ENCODE peak calls at places on chromosome 16, in eight cellular contexts. I, J, X, K, D, S, O and Y are unnamed samples.

GRCh38 chr16:15855704-15856003 is 1.2 kb downstream of the MYH11 start:
- DNase-seq in S (no peak), K (no peak), I (no peak), D (no peak), J (no peak), X (no peak), O (no peak), Y (no peak)

GRCh38 chr16:84048871-84049270 is 6.3 kb upstream of the SLC38A8 start:
- DNase-seq in D (no peak), J (no peak), O (no peak), S (no peak), K (no peak), I (no peak), X (no peak), Y (no peak)

GRCh38 chr16:15897834-15898254 is 9.4 kb upstream of the CEP20 start:
- DNase-seq in S (peak), D (no peak), X (no peak), I (no peak), J (no peak), K (no peak), O (peak), Y (no peak)

GRCh38 chr16:61149709-61150108 is 886.5 kb downstream of the CDH8 start:
- DNase-seq in I (no peak), X (no peak), D (no peak), K (no peak), J (no peak), O (no peak), S (no peak), Y (no peak)

GRCh38 chr16:85428168-85428898 is 184.8 kb upstream of the GSE1 start:
- DNase-seq in J (no peak), K (no peak), I (peak), S (peak), X (peak), O (no peak), D (peak), Y (no peak)

GRCh38 chr16:64403352-64403751 is 718.5 kb downstream of the CDH11 start:
- DNase-seq in D (no peak), J (no peak), O (no peak), K (no peak), X (no peak), I (no peak), S (no peak), Y (no peak)

GRCh38 chr16:86517033-86517432 is 6.7 kb downstream of the FOXF1 start:
- DNase-seq in D (no peak), J (no peak), O (no peak), X (no peak), I (no peak), K (no peak), S (no peak), Y (no peak)

GRCh38 chr16:27754788-27755690 is 205.1 kb downstream of the KATNIP start:
- DNase-seq in I (no peak), O (no peak), J (no peak), D (no peak), S (no peak), K (no peak), X (no peak), Y (no peak)

GRCh38 chr16:61713787-61714186 is 322.5 kb downstream of the CDH8 start:
- DNase-seq in X (no peak), D (no peak), K (no peak), O (no peak), J (no peak), I (no peak), S (no peak), Y (no peak)

GRCh38 chr16:57372372-57373116 is at the start of gene CX3CL1:
- DNase-seq in O (peak), X (no peak), J (no peak), I (no peak), K (no peak), D (peak), S (no peak), Y (peak)

GRCh38 chr16:79431923-79432322 is 168.6 kb downstream of the MAF start:
- DNase-seq in D (no peak), X (no peak), J (no peak), K (no peak), I (no peak), O (no peak), S (no peak), Y (no peak)

GRCh38 chr16:14113344-14113743 is 42.2 kb downstream of the MRTFB start:
- DNase-seq in J (no peak), O (no peak), S (no peak), D (no peak), K (no peak), X (no peak), I (no peak), Y (no peak)

GRCh38 chr16:15542734-15543347 is 100.1 kb downstream of the MARF1 start:
- DNase-seq in S (no peak), I (no peak), D (no peak), O (no peak), K (no peak), J (no peak), X (no peak), Y (no peak)